ENCODE peak calls at places on chromosomes 16 and 17, in six cellular contexts. E is NCI-H1105 treated with DMSO at 0.1 percent for 48 hours; K is GM04503; H is HS-5; Z is CD4-positive, alpha-beta T cell; I is activated gamma-delta T cell treated with Interleukin-2 at 50 U/mL for 16 hours. M is an unnamed sample.

GRCh38 chr17:7308625-7309433 is 1.4 kb downstream of the EIF5A start:
- DNase-seq in K (peak; percentile 50), I (peak; percentile 87), E (peak; percentile 79), H (peak; percentile 76), Z (peak; percentile 77), M (peak; percentile 80)

GRCh38 chr16:53967172-53967571 is 263.2 kb downstream of the FTO start:
- DNase-seq in I (no peak), E (no peak), Z (no peak), K (no peak), H (no peak), M (no peak)

GRCh38 chr16:533391-534088 is 6.0 kb downstream of the CAPN15 start:
- DNase-seq in Z (no peak), K (no peak), E (no peak), I (no peak), H (no peak), M (no peak)

GRCh38 chr16:10978846-10979446 is 34.6 kb downstream of the CLEC16A start:
- DNase-seq in K (no peak), Z (no peak), I (no peak), H (no peak), E (no peak), M (no peak)

GRCh38 chr17:16997514-16998429 is 25.9 kb upstream of the TNFRSF13B start:
- DNase-seq in Z (no peak), E (no peak), K (no peak), H (no peak), I (peak; percentile 76), M (no peak)

GRCh38 chr17:2954898-2955445 is 108.4 kb downstream of the OR1D5 start:
- DNase-seq in I (no peak), K (peak; percentile 80), H (peak; percentile 98), Z (no peak), E (no peak), M (no peak)

GRCh38 chr17:79168486-79169055 is 93.9 kb downstream of the ENGASE start:
- DNase-seq in K (no peak), H (no peak), E (no peak), Z (no peak), I (no peak), M (no peak)

GRCh38 chr16:68612996-68613395 is 32.1 kb upstream of the CDH3 start:
- DNase-seq in I (no peak), E (no peak), K (no peak), H (no peak), Z (no peak), M (no peak)

GRCh38 chr17:924711-925480 is 54.7 kb downstream of the NXN start:
- DNase-seq in E (no peak), K (no peak), Z (no peak), H (no peak), I (no peak), M (no peak)

GRCh38 chr17:17860761-17861107 is 23.9 kb upstream of the SREBF1 start:
- DNase-seq in E (no peak), K (no peak), Z (no peak), H (no peak), I (no peak), M (no peak)

GRCh38 chr16:29745853-29746345 is at the start of gene C16orf54:
- DNase-seq in Z (peak; percentile 88), I (peak; percentile 96), H (no peak), E (no peak), K (no peak), M (peak; percentile 95)

GRCh38 chr16:1194665-1195392 is 30.2 kb downstream of the TPSG1 start:
- DNase-seq in K (no peak), Z (no peak), I (no peak), H (no peak), E (no peak), M (no peak)

GRCh38 chr16:9798474-9798873 is 383.8 kb downstream of the GRIN2A start:
- DNase-seq in K (no peak), I (no peak), E (no peak), Z (no peak), H (no peak), M (no peak)

GRCh38 chr17:51434434-51435170 is 174.3 kb downstream of the UTP18 start:
- DNase-seq in Z (no peak), I (no peak), H (no peak), K (no peak), E (no peak), M (no peak)